ENCODE peak calls at places on chromosomes 12 and 14, in eight cellular contexts. E, A, B, M, Y, L, R and Z are unnamed samples.

GRCh38 chr14:92494512-92494911 is 19.1 kb upstream of the RIN3 start:
- DNase-seq in B (no peak), L (no peak), E (no peak), Y (no peak), M (no peak), R (no peak), A (no peak), Z (no peak)

GRCh38 chr14:22545842-22546721 is 42.9 kb downstream of the DAD1 start:
- DNase-seq in L (peak; percentile 48), R (peak; percentile 74), M (no peak), E (no peak), Y (peak; percentile 31), A (no peak), B (peak; percentile 82), Z (no peak)

GRCh38 chr12:82708507-82708906 is 21.8 kb downstream of the TMTC2 start:
- DNase-seq in L (peak; percentile 56), M (no peak), Y (no peak), R (no peak), A (no peak), E (no peak), B (no peak), Z (no peak)

GRCh38 chr12:118706437-118706836 is 274.9 kb upstream of the SRRM4 start:
- DNase-seq in Y (no peak), A (no peak), M (no peak), L (no peak), E (no peak), R (no peak), B (no peak), Z (no peak)

GRCh38 chr12:124923906-124924734 is 9.7 kb upstream of the UBC start:
- DNase-seq in R (peak; percentile 68), L (no peak), B (peak; percentile 85), A (no peak), E (no peak), M (peak; percentile 54), Y (peak; percentile 85), Z (no peak)

GRCh38 chr12:94710933-94711332 is 60.6 kb upstream of the TMCC3 start:
- DNase-seq in Y (no peak), M (peak; percentile 53), L (no peak), B (peak; percentile 22), A (no peak), E (peak; percentile 9), R (peak; percentile 21), Z (peak; percentile 32)

GRCh38 chr12:92928431-92928961 is 599 bp downstream of the EEA1 start:
- DNase-seq in L (peak; percentile 18), E (peak; percentile 41), Y (no peak), A (no peak), M (no peak), B (peak; percentile 15), R (no peak), Z (no peak)

GRCh38 chr14:71398450-71398849 is 491.2 kb downstream of the PCNX1 start:
- DNase-seq in Y (no peak), R (no peak), M (no peak), B (no peak), A (no peak), E (no peak), L (no peak), Z (no peak)

GRCh38 chr14:78690836-78691235 is 520.7 kb downstream of the NRXN3 start:
- DNase-seq in B (no peak), E (no peak), R (no peak), M (no peak), L (no peak), A (no peak), Y (no peak), Z (no peak)

GRCh38 chr14:55533960-55534359 is 46.0 kb upstream of the KTN1 start:
- DNase-seq in E (no peak), L (no peak), A (no peak), M (no peak), Y (no peak), R (no peak), B (no peak), Z (no peak)

GRCh38 chr14:81004575-81004974 is 49.2 kb downstream of the TSHR start:
- DNase-seq in L (no peak), M (no peak), E (no peak), R (no peak), Y (no peak), B (no peak), A (no peak), Z (no peak)

GRCh38 chr14:89013098-89013504 is 188.7 kb downstream of the TTC8 start:
- DNase-seq in R (peak; percentile 32), L (no peak), Y (no peak), B (peak; percentile 33), M (peak; percentile 69), E (no peak), A (no peak), Z (peak; percentile 90)

GRCh38 chr12:11607313-11608081 is 42.0 kb upstream of the ETV6 start:
- DNase-seq in R (no peak), A (no peak), M (peak; percentile 11), L (peak; percentile 65), E (no peak), B (no peak), Y (peak; percentile 60), Z (peak; percentile 75)

GRCh38 chr14:101733211-101733610 is 28.3 kb upstream of the PPP2R5C start:
- DNase-seq in L (no peak), Y (peak; percentile 4), E (no peak), M (no peak), A (no peak), B (peak; percentile 73), R (peak; percentile 38), Z (no peak)

GRCh38 chr12:31323466-31324115 is 2.4 kb downstream of the SINHCAF start:
- DNase-seq in B (peak; percentile 17), L (peak; percentile 25), E (peak; percentile 39), Y (no peak), M (no peak), R (peak; percentile 13), A (peak; percentile 53), Z (no peak)

GRCh38 chr12:58529114-58529665 is 391.1 kb downstream of the LRIG3 start:
- DNase-seq in L (no peak), B (peak; percentile 78), Y (no peak), M (no peak), A (no peak), E (no peak), R (peak; percentile 56), Z (no peak)

GRCh38 chr14:101585211-101585610 is 23.9 kb downstream of the DIO3 start:
- DNase-seq in M (no peak), E (no peak), R (no peak), A (no peak), L (no peak), B (no peak), Y (no peak), Z (no peak)

GRCh38 chr12:5220835-5221234 is 177.2 kb downstream of the KCNA5 start:
- DNase-seq in E (peak; percentile 10), L (no peak), Y (no peak), R (peak; percentile 65), A (no peak), B (no peak), M (no peak), Z (no peak)

GRCh38 chr14:85122690-85123089 is 407.3 kb upstream of the FLRT2 start:
- DNase-seq in A (no peak), Y (no peak), B (peak; percentile 66), M (no peak), E (no peak), R (peak; percentile 7), L (no peak), Z (no peak)